ENCODE peak calls at places on chromosomes 7 and 10, in four cellular contexts. K is IMR-90, G is GM12865, W is cardiac muscle cell. R is an unnamed sample.
A peak's percentile ranks its signal among the peaks of the same experiment; 100 is the strongest.

GRCh38 chr10:43869669-43870322 is 221.1 kb upstream of the ZNF32 start:
- DNase-seq in K (no peak), G (no peak), W (no peak), R (no peak)

GRCh38 chr10:111077715-111078504 is 1.1 kb downstream of the ADRA2A start:
- DNase-seq in K (no peak), G (no peak), W (no peak), R (no peak)

GRCh38 chr7:42527004-42527403 is 290.0 kb upstream of the GLI3 start:
- DNase-seq in K (no peak), G (no peak), W (peak; percentile 27), R (no peak)

GRCh38 chr7:26954929-26955328 is 90.5 kb upstream of the SKAP2 start:
- DNase-seq in K (no peak), G (no peak), W (peak; percentile 4), R (no peak)

GRCh38 chr7:133484135-133484534 is 231.3 kb downstream of the EXOC4 start:
- DNase-seq in K (no peak), G (no peak), W (no peak), R (no peak)

GRCh38 chr10:132685121-132685891 is 100.6 kb downstream of the NKX6-2 start:
- DNase-seq in K (peak; percentile 58), G (no peak), W (no peak), R (no peak)

GRCh38 chr7:786472-787255 is 45.6 kb upstream of the SUN1 start:
- DNase-seq in K (peak; percentile 51), G (peak; percentile 68), W (peak; percentile 80), R (no peak)

GRCh38 chr10:9198611-9199010 is 1144.1 kb downstream of the GATA3 start:
- DNase-seq in K (peak; percentile 80), G (no peak), W (no peak), R (no peak)

GRCh38 chr10:96666738-96667137 is 53.6 kb downstream of the PIK3AP1 start:
- DNase-seq in K (no peak), G (peak; percentile 37), W (no peak), R (no peak)

GRCh38 chr10:79452174-79452611 is 6.8 kb upstream of the ZCCHC24 start:
- DNase-seq in K (peak; percentile 85), G (no peak), W (no peak), R (no peak)

GRCh38 chr7:69883399-69883821 is 285.1 kb downstream of the AUTS2 start:
- DNase-seq in K (no peak), G (no peak), W (no peak), R (no peak)

GRCh38 chr10:96955733-96956132 is 123.6 kb downstream of the LCOR start:
- DNase-seq in K (no peak), G (no peak), W (no peak), R (no peak)

GRCh38 chr7:152664636-152665035 is 11.3 kb downstream of the XRCC2 start:
- DNase-seq in K (no peak), G (no peak), W (no peak), R (no peak)

GRCh38 chr10:13767721-13768178 is 181.0 kb downstream of the PRPF18 start:
- DNase-seq in K (no peak), G (no peak), W (no peak), R (no peak)

GRCh38 chr10:103481974-103482531 is 3.0 kb upstream of the CALHM3 start:
- DNase-seq in K (peak; percentile 69), G (peak; percentile 89), W (peak; percentile 72), R (peak; percentile 73)

GRCh38 chr7:32905175-32905662 is 13.7 kb upstream of the KBTBD2 start:
- DNase-seq in K (peak; percentile 66), G (peak; percentile 61), W (peak; percentile 30), R (no peak)

GRCh38 chr7:148209643-148210042 is 380.9 kb upstream of the C7orf33 start:
- DNase-seq in K (no peak), G (no peak), W (no peak), R (no peak)

GRCh38 chr10:6737758-6738463 is 157.8 kb upstream of the PRKCQ start:
- DNase-seq in K (peak; percentile 77), G (no peak), W (no peak), R (no peak)

GRCh38 chr7:66626236-66626957 is 2.3 kb upstream of the KCTD7 start:
- DNase-seq in K (peak; percentile 80), G (no peak), W (no peak), R (no peak)

GRCh38 chr10:43226851-43227845 is 39.7 kb downstream of the RASGEF1A start:
- DNase-seq in K (no peak), G (no peak), W (no peak), R (no peak)

GRCh38 chr10:28985137-28985885 is 303.6 kb upstream of the LYZL1 start:
- DNase-seq in K (no peak), G (no peak), W (no peak), R (no peak)

GRCh38 chr10:70222340-70222794 is 10.9 kb downstream of the PPA1 start:
- DNase-seq in K (peak; percentile 35), G (peak; percentile 36), W (no peak), R (no peak)

GRCh38 chr10:6036861-6037321 is 25.3 kb downstream of the IL2RA start:
- DNase-seq in K (no peak), G (no peak), W (no peak), R (no peak)

GRCh38 chr7:47720141-47720906 is 138.4 kb upstream of the TNS3 start:
- DNase-seq in K (peak; percentile 86), G (peak; percentile 68), W (no peak), R (no peak)

GRCh38 chr10:51892965-51893658 is 193.7 kb upstream of the CSTF2T start:
- DNase-seq in K (peak; percentile 6), G (peak; percentile 31), W (peak; percentile 6), R (no peak)

GRCh38 chr7:1169409-1170368 is 9.7 kb upstream of the ZFAND2A start:
- DNase-seq in K (no peak), G (peak; percentile 90), W (peak; percentile 47), R (no peak)

GRCh38 chr10:61779950-61780659 is 117.4 kb downstream of the CABCOCO1 start:
- DNase-seq in K (peak; percentile 74), G (no peak), W (peak; percentile 11), R (no peak)

DNA sequence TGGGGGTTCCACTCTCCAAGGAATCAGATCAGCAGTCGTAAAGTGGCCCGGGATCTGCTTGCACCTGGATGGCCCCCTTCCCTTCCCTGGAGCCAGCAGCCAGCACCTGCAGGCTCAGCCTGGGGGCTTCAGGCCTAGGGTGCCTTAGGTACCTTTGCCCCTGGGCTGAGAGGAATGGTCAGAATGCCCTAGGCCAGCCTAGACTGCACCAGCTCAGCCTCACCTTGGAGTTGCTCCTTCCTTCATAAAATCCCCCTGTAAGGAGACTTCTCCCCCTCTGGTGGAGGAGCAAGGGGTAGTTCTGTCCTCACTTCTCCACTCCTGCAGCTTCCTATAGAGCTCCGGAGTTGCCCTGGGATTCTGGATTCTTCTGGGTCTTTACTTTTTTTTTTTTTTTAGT is 32.4 kb upstream of the LBX1 start:
- DNase-seq in K (no peak), G (no peak), W (no peak), R (no peak)
- H3K4me3 ChIP-seq in K (no peak overlapping the region), G (no peak overlapping the region), W (no peak overlapping the region), R (no peak overlapping the region)

GRCh38 chr7:131544449-131545425 is 11.7 kb downstream of the PODXL start:
- DNase-seq in K (peak; percentile 35), G (peak; percentile 18), W (peak; percentile 73), R (no peak)
- TF ChIP-seq CTCF in K (peak; percentile 51), G (peak; percentile 13), W (peak; percentile 32), R (peak; percentile 30)

DNA sequence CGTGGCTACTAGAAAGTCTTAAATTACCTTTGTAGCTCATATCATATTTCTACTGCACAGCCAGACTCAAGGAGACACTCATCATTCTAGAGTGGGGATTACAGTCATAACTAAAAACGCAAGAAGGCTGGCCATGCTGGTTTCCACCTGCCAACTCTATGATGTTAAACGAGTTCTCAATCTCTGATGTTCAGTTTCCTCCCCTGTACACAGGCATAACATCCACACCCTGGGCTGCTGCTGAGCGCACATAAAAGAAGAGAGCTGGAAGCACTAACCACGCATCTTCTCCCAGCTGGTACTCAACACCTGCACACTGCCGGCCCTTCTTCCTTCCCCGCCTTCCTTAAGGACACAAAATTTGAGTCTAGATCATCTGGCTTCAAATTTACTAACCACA is 60.5 kb downstream of the SORBS1 start:
- DNase-seq in K (no peak), G (peak; percentile 18), W (no peak), R (no peak)
- H3K4me3 ChIP-seq in K (no peak overlapping the region), G (no peak overlapping the region), W (no peak overlapping the region), R (no peak overlapping the region)

GRCh38 chr7:23863209-23863798 is 153.3 kb downstream of the STK31 start:
- DNase-seq in K (peak; percentile 17), G (peak; percentile 55), W (peak; percentile 46), R (peak; percentile 2)
- TF ChIP-seq CTCF in K (peak; percentile 32), G (peak; percentile 72), W (peak; percentile 65), R (peak; percentile 62)

GRCh38 chr10:60130130-60130579 is 223.8 kb upstream of the CCDC6 start:
- DNase-seq in K (no peak), G (no peak), W (no peak), R (no peak)
- H3K4me3 ChIP-seq in K (no peak overlapping the region), G (no peak overlapping the region), W (no peak overlapping the region), R (no peak overlapping the region)

GRCh38 chr10:66629976-66630375 is 295.9 kb upstream of the LRRTM3 start:
- DNase-seq in K (peak; percentile 3), G (no peak), W (no peak), R (no peak)

GRCh38 chr10:66625709-66626590 is 299.9 kb upstream of the LRRTM3 start:
- DNase-seq in K (no peak), G (no peak), W (no peak), R (no peak)

GRCh38 chr10:66622050-66622449 is 303.8 kb upstream of the LRRTM3 start:
- DNase-seq in K (no peak), G (no peak), W (no peak), R (no peak)

GRCh38 chr10:66627156-66627555 is 298.7 kb upstream of the LRRTM3 start:
- DNase-seq in K (no peak), G (peak; percentile 36), W (peak; percentile 33), R (peak; percentile 1)
- TF ChIP-seq CTCF in K (no peak), G (peak; percentile 25), W (no peak), R (no peak)

GRCh38 chr7:30321992-30322637 is 37.7 kb downstream of the ZNRF2 start:
- DNase-seq in K (no peak), G (peak; percentile 87), W (no peak), R (peak; percentile 77)

GRCh38 chr7:30327813-30328212 is 43.4 kb downstream of the ZNRF2 start:
- DNase-seq in K (peak; percentile 70), G (no peak), W (no peak), R (no peak)

GRCh38 chr7:30320392-30320791 is 36.0 kb downstream of the ZNRF2 start:
- DNase-seq in K (no peak), G (no peak), W (no peak), R (no peak)

GRCh38 chr7:30321089-30321991 is 36.9 kb downstream of the ZNRF2 start:
- DNase-seq in K (no peak), G (peak; percentile 44), W (no peak), R (no peak)

DNA sequence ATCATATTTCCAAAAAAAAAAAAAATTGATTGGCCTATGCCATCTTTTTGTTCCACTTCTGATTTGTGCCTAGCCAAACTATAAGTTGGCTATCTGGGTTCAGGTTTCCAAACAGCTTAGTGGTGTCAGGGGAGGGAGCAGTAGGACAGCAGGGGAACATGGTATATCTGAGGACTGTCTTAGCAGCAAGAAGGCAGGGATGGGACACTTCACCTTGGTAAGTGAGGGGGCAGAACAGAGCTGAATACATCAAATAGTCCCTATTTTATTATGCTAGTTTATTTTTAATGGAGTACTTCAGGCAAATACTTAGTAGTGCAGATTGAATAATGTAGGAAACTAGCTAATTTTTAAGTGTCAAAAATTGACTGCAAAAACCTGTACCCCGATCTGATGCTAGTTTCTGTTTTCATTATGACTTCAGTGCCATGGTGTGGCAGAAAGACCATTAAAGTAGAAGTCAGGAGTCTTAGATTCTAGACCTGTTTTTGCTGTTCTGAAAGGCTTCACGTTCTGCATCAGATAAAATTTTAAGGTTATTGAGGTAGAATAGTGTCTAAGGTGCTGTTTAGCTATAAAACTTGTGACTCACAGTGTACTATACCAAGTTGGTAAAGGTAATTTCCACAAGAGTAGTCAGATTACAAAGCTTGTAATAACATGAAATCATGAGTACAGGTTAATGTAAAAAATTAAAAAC is 38.4 kb downstream of the ZNRF2 start:
- DNase-seq in K (no peak), G (peak; percentile 73), W (no peak), R (no peak)
- H3K4me3 ChIP-seq in K (no peak overlapping the region), G (peak overlapping the region; percentile 55), W (no peak overlapping the region), R (peak overlapping the region; percentile 45)

R was measured in GM12864.